ENCODE peak calls at places on chromosome 6, in seven cellular contexts. K, I, X, E, N, U and R are unnamed samples.

GRCh38 chr6:148530394-148530923 is 187.8 kb downstream of the SASH1 start:
- DNase-seq in K (peak; percentile 94), I (peak; percentile 80), X (no peak), E (no peak), N (no peak), U (no peak), R (no peak)

GRCh38 chr6:4607793-4608192 is 168.4 kb upstream of the CDYL start:
- DNase-seq in K (no peak), I (peak; percentile 57), X (no peak), E (no peak), N (no peak), U (no peak), R (peak; percentile 59)

GRCh38 chr6:149043476-149044130 is 273.9 kb upstream of the TAB2 start:
- DNase-seq in K (no peak), I (no peak), X (peak; percentile 30), E (no peak), N (peak; percentile 24), U (no peak), R (peak; percentile 63)

GRCh38 chr6:165634076-165634475 is 29.0 kb downstream of the PDE10A start:
- DNase-seq in K (no peak), I (no peak), X (no peak), E (no peak), N (no peak), U (no peak), R (no peak)

GRCh38 chr6:12955996-12956395 is 239.4 kb downstream of the PHACTR1 start:
- DNase-seq in K (no peak), I (no peak), X (no peak), E (no peak), N (no peak), U (no peak), R (no peak)

GRCh38 chr6:111711476-111711875 is 105.8 kb upstream of the TRAF3IP2 start:
- DNase-seq in K (no peak), I (peak; percentile 82), X (no peak), E (no peak), N (peak; percentile 27), U (no peak), R (peak; percentile 27)

GRCh38 chr6:37807656-37808055 is 11.9 kb upstream of the ZFAND3 start:
- DNase-seq in K (no peak), I (no peak), X (no peak), E (no peak), N (peak; percentile 20), U (no peak), R (peak; percentile 80)

GRCh38 chr6:161536141-161536735 is 262.4 kb upstream of the AGPAT4 start:
- DNase-seq in K (no peak), I (no peak), X (no peak), E (no peak), N (no peak), U (no peak), R (peak; percentile 50)

GRCh38 chr6:84428300-84428907 is 201.0 kb upstream of the CEP162 start:
- DNase-seq in K (peak; percentile 78), I (peak; percentile 32), X (peak; percentile 24), E (no peak), N (peak; percentile 66), U (peak; percentile 80), R (peak; percentile 82)

GRCh38 chr6:2542858-2543218 is 207.9 kb downstream of the MYLK4 start:
- DNase-seq in K (peak; percentile 88), I (peak; percentile 6), X (peak; percentile 52), E (no peak), N (no peak), U (no peak), R (peak; percentile 39)

GRCh38 chr6:25942561-25943147 is 12.2 kb upstream of the SLC17A2 start:
- DNase-seq in K (peak; percentile 39), I (peak; percentile 57), X (no peak), E (peak; percentile 56), N (no peak), U (no peak), R (no peak)

GRCh38 chr6:67252663-67253062 is 1382.4 kb upstream of the ADGRB3 start:
- DNase-seq in K (peak; percentile 5), I (no peak), X (no peak), E (no peak), N (no peak), U (no peak), R (no peak)

GRCh38 chr6:37523412-37523811 is 23.7 kb upstream of the CCDC167 start:
- DNase-seq in K (no peak), I (no peak), X (no peak), E (no peak), N (no peak), U (no peak), R (no peak)

GRCh38 chr6:73285674-73286283 is 22.8 kb upstream of the KHDC1 start:
- DNase-seq in K (peak; percentile 72), I (peak; percentile 63), X (no peak), E (no peak), N (no peak), U (no peak), R (peak; percentile 41)

GRCh38 chr6:33279971-33280511 is 3.1 kb downstream of the B3GALT4 start:
- DNase-seq in K (peak; percentile 45), I (no peak), X (no peak), E (no peak), N (peak; percentile 58), U (no peak), R (peak; percentile 80)

GRCh38 chr6:153170511-153170910 is 39.4 kb upstream of the RGS17 start:
- DNase-seq in K (peak; percentile 27), I (no peak), X (no peak), E (no peak), N (no peak), U (no peak), R (no peak)

GRCh38 chr6:31837612-31838553 is 10.3 kb downstream of the HSPA1B start:
- DNase-seq in K (no peak), I (no peak), X (no peak), E (no peak), N (no peak), U (no peak), R (no peak)

GRCh38 chr6:117552618-117553017 is 49.7 kb downstream of the GOPC start:
- DNase-seq in K (no peak), I (no peak), X (no peak), E (no peak), N (no peak), U (no peak), R (no peak)

GRCh38 chr6:101722991-101723579 is 329.6 kb downstream of the GRIK2 start:
- DNase-seq in K (peak; percentile 86), I (no peak), X (no peak), E (no peak), N (no peak), U (no peak), R (no peak)

GRCh38 chr6:169959129-169960002 is 207.9 kb downstream of the ERMARD start:
- DNase-seq in K (no peak), I (peak; percentile 15), X (peak; percentile 46), E (peak; percentile 75), N (no peak), U (peak; percentile 71), R (peak; percentile 15)

GRCh38 chr6:133609404-133610270 is 279.3 kb upstream of the TCF21 start:
- DNase-seq in K (peak; percentile 99), I (no peak), X (no peak), E (no peak), N (no peak), U (no peak), R (peak; percentile 24)

GRCh38 chr6:162443101-162443500 is 284.5 kb downstream of the PRKN start:
- DNase-seq in K (no peak), I (no peak), X (no peak), E (no peak), N (peak; percentile 29), U (no peak), R (no peak)

GRCh38 chr6:33633462-33634158 is 12.5 kb downstream of the ITPR3 start:
- DNase-seq in K (peak; percentile 54), I (peak; percentile 15), X (peak; percentile 64), E (peak; percentile 80), N (peak; percentile 73), U (no peak), R (no peak)

GRCh38 chr6:1586256-1586655 is 23.5 kb upstream of the FOXC1 start:
- DNase-seq in K (no peak), I (no peak), X (no peak), E (no peak), N (no peak), U (no peak), R (no peak)

GRCh38 chr6:33840064-33840926 is 36.5 kb upstream of the MLN start:
- DNase-seq in K (peak; percentile 91), I (peak; percentile 47), X (peak; percentile 48), E (no peak), N (no peak), U (no peak), R (peak; percentile 84)

GRCh38 chr6:10411131-10411914 is 3.6 kb downstream of the TFAP2A start:
- DNase-seq in K (no peak), I (no peak), X (no peak), E (no peak), N (peak; percentile 24), U (no peak), R (peak; percentile 19)

GRCh38 chr6:47698342-47698787 is at the start of gene ADGRF4:
- DNase-seq in K (peak; percentile 30), I (no peak), X (peak; percentile 3), E (no peak), N (no peak), U (no peak), R (no peak)

GRCh38 chr6:105771313-105771970 is 314.7 kb upstream of the PRDM1 start:
- DNase-seq in K (no peak), I (no peak), X (no peak), E (no peak), N (no peak), U (no peak), R (no peak)

GRCh38 chr6:168171673-168172352 is 92.8 kb upstream of the FRMD1 start:
- DNase-seq in K (no peak), I (no peak), X (no peak), E (no peak), N (no peak), U (no peak), R (no peak)

GRCh38 chr6:111013144-111013905 is 31.5 kb downstream of the RPF2 start:
- DNase-seq in K (no peak), I (no peak), X (no peak), E (no peak), N (no peak), U (no peak), R (no peak)

GRCh38 chr6:4973972-4974885 is 29.6 kb downstream of the RPP40 start:
- DNase-seq in K (peak; percentile 54), I (peak; percentile 16), X (no peak), E (no peak), N (peak; percentile 65), U (peak; percentile 71), R (peak; percentile 84)

GRCh38 chr6:107727096-107727757 is 96.9 kb downstream of the SCML4 start:
- DNase-seq in K (no peak), I (no peak), X (no peak), E (no peak), N (no peak), U (no peak), R (no peak)

GRCh38 chr6:143024977-143025376 is 35.7 kb upstream of the AIG1 start:
- DNase-seq in K (no peak), I (no peak), X (no peak), E (no peak), N (no peak), U (no peak), R (no peak)

GRCh38 chr6:127794405-127794804 is 106.5 kb downstream of the THEMIS start:
- DNase-seq in K (no peak), I (no peak), X (no peak), E (no peak), N (no peak), U (no peak), R (no peak)

GRCh38 chr6:45256697-45257695 is 71.1 kb upstream of the RUNX2 start:
- DNase-seq in K (no peak), I (no peak), X (no peak), E (no peak), N (no peak), U (no peak), R (no peak)

GRCh38 chr6:122289721-122290501 is 109.5 kb upstream of the HSF2 start:
- DNase-seq in K (peak; percentile 46), I (peak; percentile 76), X (no peak), E (no peak), N (no peak), U (no peak), R (peak; percentile 21)

GRCh38 chr6:134529921-134530320 is 212.0 kb upstream of the SGK1 start:
- DNase-seq in K (peak; percentile 45), I (no peak), X (no peak), E (no peak), N (no peak), U (no peak), R (no peak)

GRCh38 chr6:160678230-160678629 is 14.2 kb upstream of the LPA start:
- DNase-seq in K (no peak), I (no peak), X (no peak), E (no peak), N (no peak), U (no peak), R (no peak)